ENCODE peak calls at places on chromosomes 12 and 14, in five cellular contexts. One of them, this sample, is unnamed.

GRCh38 chr12:98653866-98654493 is 8.9 kb downstream of the APAF1 start:
- DNase-seq in GM23248: peak
- DNase-seq in OCI-LY7: peak
- DNase-seq in H9: no peak
- DNase-seq in K562: peak
- DNase-seq in this sample: peak

GRCh38 chr14:23362200-23362599 is 2.8 kb downstream of the EFS start:
- DNase-seq in OCI-LY7: no peak
- DNase-seq in K562: no peak
- DNase-seq in H9: no peak
- DNase-seq in GM23248: peak
- DNase-seq in this sample: peak

GRCh38 chr12:57720606-57721595 is 17.6 kb downstream of the AGAP2 start:
- DNase-seq in K562: no peak
- DNase-seq in OCI-LY7: no peak
- DNase-seq in GM23248: no peak
- DNase-seq in H9: no peak
- DNase-seq in this sample: peak

GRCh38 chr14:54117401-54117800 is 160.8 kb upstream of the BMP4 start:
- DNase-seq in GM23248: no peak
- DNase-seq in OCI-LY7: no peak
- DNase-seq in K562: no peak
- DNase-seq in H9: no peak
- DNase-seq in this sample: no peak

GRCh38 chr14:70655110-70655826 is 13.6 kb downstream of the TTC9 start:
- DNase-seq in OCI-LY7: peak
- DNase-seq in H9: peak
- DNase-seq in GM23248: no peak
- DNase-seq in K562: no peak
- DNase-seq in this sample: peak

GRCh38 chr12:94141004-94141764 is 7.2 kb upstream of the PLXNC1 start:
- DNase-seq in OCI-LY7: no peak
- DNase-seq in K562: no peak
- DNase-seq in GM23248: no peak
- DNase-seq in H9: no peak
- DNase-seq in this sample: no peak

GRCh38 chr12:604956-605355 is 58.3 kb downstream of the NINJ2 start:
- DNase-seq in OCI-LY7: no peak
- DNase-seq in GM23248: no peak
- DNase-seq in H9: no peak
- DNase-seq in K562: no peak
- DNase-seq in this sample: no peak

GRCh38 chr12:96483116-96483515 is 6.3 kb upstream of the CFAP54 start:
- DNase-seq in K562: no peak
- DNase-seq in H9: no peak
- DNase-seq in OCI-LY7: no peak
- DNase-seq in GM23248: no peak
- DNase-seq in this sample: no peak

GRCh38 chr12:61521258-61521657 is 738.9 kb upstream of the USP15 start:
- DNase-seq in OCI-LY7: no peak
- DNase-seq in GM23248: no peak
- DNase-seq in K562: no peak
- DNase-seq in H9: no peak
- DNase-seq in this sample: no peak

GRCh38 chr14:68848253-68848652 is 55.4 kb upstream of the ZFP36L1 start:
- DNase-seq in H9: no peak
- DNase-seq in GM23248: no peak
- DNase-seq in OCI-LY7: no peak
- DNase-seq in K562: no peak
- DNase-seq in this sample: no peak

GRCh38 chr12:4274960-4275868 is 1.7 kb downstream of the CCND2 start:
- DNase-seq in K562: no peak
- DNase-seq in GM23248: peak
- DNase-seq in H9: peak
- DNase-seq in OCI-LY7: no peak
- DNase-seq in this sample: peak

GRCh38 chr14:65827520-65827919 is 415.0 kb downstream of the FUT8 start:
- DNase-seq in GM23248: no peak
- DNase-seq in OCI-LY7: no peak
- DNase-seq in H9: no peak
- DNase-seq in K562: no peak
- DNase-seq in this sample: no peak

GRCh38 chr14:95173518-95173917 is 16.2 kb upstream of the DICER1 start:
- DNase-seq in H9: no peak
- DNase-seq in K562: no peak
- DNase-seq in OCI-LY7: no peak
- DNase-seq in GM23248: no peak
- DNase-seq in this sample: no peak

GRCh38 chr14:95174184-95174804 is 17.0 kb upstream of the DICER1 start:
- DNase-seq in GM23248: peak
- DNase-seq in H9: no peak
- DNase-seq in OCI-LY7: no peak
- DNase-seq in K562: no peak
- DNase-seq in this sample: no peak
- H3K27ac ChIP-seq in GM23248: no peak
- H3K27ac ChIP-seq in H9: no peak
- H3K27ac ChIP-seq in OCI-LY7: no peak
- H3K27ac ChIP-seq in K562: no peak
- H3K27ac ChIP-seq in this sample: no peak

GRCh38 chr14:92797935-92798653 is 4.0 kb downstream of the GOLGA5 start:
- DNase-seq in OCI-LY7: no peak
- DNase-seq in H9: no peak
- DNase-seq in K562: no peak
- DNase-seq in GM23248: no peak
- DNase-seq in this sample: no peak
- H3K4me2 ChIP-seq in OCI-LY7: no peak
- H3K4me2 ChIP-seq in H9: no peak
- H3K4me2 ChIP-seq in K562: no peak
- H3K4me2 ChIP-seq in GM23248: no peak
- H3K4me2 ChIP-seq in this sample: no peak

GRCh38 chr12:29537292-29537691 is 39.8 kb upstream of the OVCH1 start:
- DNase-seq in OCI-LY7: no peak
- DNase-seq in K562: no peak
- DNase-seq in H9: no peak
- DNase-seq in GM23248: no peak
- DNase-seq in this sample: no peak
- H3K27ac ChIP-seq in OCI-LY7: no peak
- H3K27ac ChIP-seq in K562: no peak
- H3K27ac ChIP-seq in H9: no peak
- H3K27ac ChIP-seq in GM23248: no peak
- H3K27ac ChIP-seq in this sample: no peak

DNA sequence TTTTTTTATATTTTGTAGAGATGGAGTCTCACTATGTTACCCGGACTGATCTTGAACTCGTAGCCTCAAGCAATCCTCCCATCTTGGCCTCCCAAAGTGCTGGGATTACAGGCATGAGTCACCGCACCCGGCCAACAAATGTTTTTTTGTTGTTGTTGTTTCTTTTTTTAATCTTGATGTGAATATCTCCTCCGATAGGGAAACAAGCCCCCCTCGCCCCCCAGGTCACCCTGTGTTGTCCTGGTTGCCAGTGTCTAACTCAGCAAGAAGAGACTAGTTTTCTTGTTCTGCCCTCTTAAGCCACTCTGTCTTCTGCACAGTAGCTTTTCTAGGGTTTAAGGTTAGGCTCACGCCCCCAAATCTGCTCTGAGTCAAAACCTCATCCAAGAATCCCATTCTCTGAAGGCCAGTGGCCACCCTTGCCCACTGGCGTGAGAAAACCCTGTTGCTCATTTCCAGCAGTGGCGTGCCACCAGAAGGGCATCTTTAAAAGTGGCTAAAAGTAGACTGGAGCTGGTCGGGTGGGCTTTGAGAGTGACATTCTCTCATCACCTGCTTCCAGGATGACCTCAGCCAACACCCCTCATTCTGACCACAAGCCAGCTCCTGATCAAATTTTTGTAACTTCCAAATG is 42.7 kb downstream of the C14orf132 start:
- DNase-seq in GM23248: no peak
- DNase-seq in K562: no peak
- DNase-seq in H9: no peak
- DNase-seq in OCI-LY7: no peak
- DNase-seq in this sample: no peak
- H3K4me2 ChIP-seq in GM23248: no peak
- H3K4me2 ChIP-seq in K562: no peak
- H3K4me2 ChIP-seq in H9: no peak
- H3K4me2 ChIP-seq in OCI-LY7: no peak
- H3K4me2 ChIP-seq in this sample: no peak

GRCh38 chr12:21528953-21529352 is 2.9 kb downstream of the SPX start:
- DNase-seq in OCI-LY7: no peak
- DNase-seq in K562: no peak
- DNase-seq in H9: no peak
- DNase-seq in GM23248: no peak
- DNase-seq in this sample: no peak
- H3K27ac ChIP-seq in OCI-LY7: no peak
- H3K27ac ChIP-seq in K562: no peak
- H3K27ac ChIP-seq in H9: no peak
- H3K27ac ChIP-seq in GM23248: no peak
- H3K27ac ChIP-seq in this sample: no peak

This sample was measured in osteoblast.